ENCODE peak calls at places on chromosome 5, in four cellular contexts. One of them, this sample, is unnamed. For H3K4me1, the result is how much of the 10 kb centered on the place peaks cover.

GRCh38 chr5:81601912-81602311 is 149.0 kb downstream of the SSBP2 start:
- DNase-seq in Peyer's patch: no peak
- DNase-seq in sigmoid colon: no peak
- DNase-seq in GM12878: no peak
- DNase-seq in this sample: no peak

GRCh38 chr5:179955630-179956029 is 47.9 kb upstream of the TBC1D9B start:
- DNase-seq in GM12878: no peak
- DNase-seq in Peyer's patch: no peak
- DNase-seq in sigmoid colon: no peak
- DNase-seq in this sample: no peak

GRCh38 chr5:154967419-154968024 is 26.6 kb downstream of the MRPL22 start:
- DNase-seq in GM12878: no peak
- DNase-seq in Peyer's patch: no peak
- DNase-seq in sigmoid colon: no peak
- DNase-seq in this sample: no peak

GRCh38 chr5:137206030-137206715 is 293.0 kb downstream of the SPOCK1 start:
- DNase-seq in GM12878: no peak
- DNase-seq in Peyer's patch: no peak
- DNase-seq in sigmoid colon: no peak
- DNase-seq in this sample: peak

GRCh38 chr5:171363846-171364245 is 23.8 kb upstream of the NPM1 start:
- DNase-seq in sigmoid colon: no peak
- DNase-seq in Peyer's patch: no peak
- DNase-seq in GM12878: no peak
- DNase-seq in this sample: no peak

GRCh38 chr5:172637122-172637580 is 3.9 kb upstream of the NEURL1B start:
- DNase-seq in Peyer's patch: no peak
- DNase-seq in GM12878: no peak
- DNase-seq in sigmoid colon: peak
- DNase-seq in this sample: no peak

GRCh38 chr5:14773588-14773987 is 98.0 kb downstream of the ANKH start:
- DNase-seq in sigmoid colon: no peak
- DNase-seq in Peyer's patch: no peak
- DNase-seq in GM12878: no peak
- DNase-seq in this sample: no peak

GRCh38 chr5:100676807-100677631 is 141.8 kb downstream of the FAM174A start:
- DNase-seq in sigmoid colon: no peak
- DNase-seq in GM12878: no peak
- DNase-seq in Peyer's patch: no peak
- DNase-seq in this sample: no peak

GRCh38 chr5:160262665-160263064 is 33.4 kb downstream of the FABP6 start:
- DNase-seq in sigmoid colon: no peak
- DNase-seq in Peyer's patch: no peak
- DNase-seq in GM12878: no peak
- DNase-seq in this sample: no peak

GRCh38 chr5:152689275-152689711 is 284.2 kb upstream of the NMUR2 start:
- DNase-seq in Peyer's patch: no peak
- DNase-seq in sigmoid colon: no peak
- DNase-seq in GM12878: no peak
- DNase-seq in this sample: no peak

GRCh38 chr5:76660360-76660759 is 37.2 kb upstream of the F2RL2 start:
- DNase-seq in sigmoid colon: no peak
- DNase-seq in GM12878: no peak
- DNase-seq in Peyer's patch: no peak
- DNase-seq in this sample: no peak

GRCh38 chr5:147578228-147579024 is 68.6 kb upstream of the DPYSL3 start:
- DNase-seq in Peyer's patch: no peak
- DNase-seq in GM12878: no peak
- DNase-seq in sigmoid colon: no peak
- DNase-seq in this sample: no peak

GRCh38 chr5:44440186-44440585 is 51.0 kb upstream of the FGF10 start:
- DNase-seq in GM12878: no peak
- DNase-seq in Peyer's patch: no peak
- DNase-seq in sigmoid colon: no peak
- DNase-seq in this sample: no peak

GRCh38 chr5:180521101-180521500 is 26.9 kb downstream of the CNOT6 start:
- DNase-seq in sigmoid colon: no peak
- DNase-seq in Peyer's patch: no peak
- DNase-seq in GM12878: no peak
- DNase-seq in this sample: no peak

GRCh38 chr5:17399931-17400330 is 98.1 kb upstream of the TAF11L2 start:
- DNase-seq in Peyer's patch: no peak
- DNase-seq in sigmoid colon: no peak
- DNase-seq in GM12878: no peak
- DNase-seq in this sample: no peak

GRCh38 chr5:7503564-7503963 is 107.6 kb downstream of the ADCY2 start:
- DNase-seq in GM12878: no peak
- DNase-seq in sigmoid colon: no peak
- DNase-seq in Peyer's patch: no peak
- DNase-seq in this sample: no peak

GRCh38 chr5:108276187-108276586 is 105.7 kb downstream of the FBXL17 start:
- DNase-seq in Peyer's patch: no peak
- DNase-seq in GM12878: no peak
- DNase-seq in sigmoid colon: no peak
- DNase-seq in this sample: no peak

GRCh38 chr5:40521925-40522324 is 157.8 kb upstream of the PTGER4 start:
- DNase-seq in Peyer's patch: no peak
- DNase-seq in sigmoid colon: no peak
- DNase-seq in GM12878: no peak
- DNase-seq in this sample: no peak

GRCh38 chr5:73213566-73213998 is 40.6 kb downstream of the TMEM174 start:
- DNase-seq in sigmoid colon: no peak
- DNase-seq in Peyer's patch: no peak
- DNase-seq in GM12878: peak
- DNase-seq in this sample: no peak

GRCh38 chr5:180522350-180522749 is 28.2 kb downstream of the CNOT6 start:
- DNase-seq in sigmoid colon: no peak
- DNase-seq in Peyer's patch: no peak
- DNase-seq in GM12878: no peak
- DNase-seq in this sample: no peak

GRCh38 chr5:122656107-122656506 is 118.8 kb upstream of the SNX2 start:
- DNase-seq in sigmoid colon: no peak
- DNase-seq in GM12878: no peak
- DNase-seq in Peyer's patch: no peak
- DNase-seq in this sample: no peak

GRCh38 chr5:122515709-122516431 is 203.8 kb downstream of the SNCAIP start:
- DNase-seq in GM12878: no peak
- DNase-seq in sigmoid colon: peak
- DNase-seq in Peyer's patch: peak
- DNase-seq in this sample: peak

GRCh38 chr5:1118738-1119137 is 6.9 kb upstream of the SLC12A7 start:
- DNase-seq in GM12878: no peak
- DNase-seq in sigmoid colon: peak
- DNase-seq in Peyer's patch: no peak
- DNase-seq in this sample: no peak
- H3K27ac ChIP-seq in GM12878: no peak
- H3K27ac ChIP-seq in sigmoid colon: peak
- H3K27ac ChIP-seq in Peyer's patch: peak
- H3K27ac ChIP-seq in this sample: no peak

GRCh38 chr5:34930870-34931269 is 1.5 kb downstream of the DNAJC21 start:
- DNase-seq in GM12878: no peak
- DNase-seq in Peyer's patch: no peak
- DNase-seq in sigmoid colon: no peak
- DNase-seq in this sample: no peak

GRCh38 chr5:34928267-34928666 is 1.1 kb upstream of the DNAJC21 start:
- DNase-seq in GM12878: no peak
- DNase-seq in sigmoid colon: no peak
- DNase-seq in Peyer's patch: no peak
- DNase-seq in this sample: no peak

GRCh38 chr5:34930527-34930844 is 1.1 kb downstream of the DNAJC21 start:
- DNase-seq in Peyer's patch: no peak
- DNase-seq in sigmoid colon: no peak
- DNase-seq in GM12878: no peak
- DNase-seq in this sample: no peak

GRCh38 chr5:34929150-34929719 is at the start of gene DNAJC21:
- DNase-seq in Peyer's patch: peak
- DNase-seq in GM12878: peak
- DNase-seq in sigmoid colon: peak
- DNase-seq in this sample: peak

DNA sequence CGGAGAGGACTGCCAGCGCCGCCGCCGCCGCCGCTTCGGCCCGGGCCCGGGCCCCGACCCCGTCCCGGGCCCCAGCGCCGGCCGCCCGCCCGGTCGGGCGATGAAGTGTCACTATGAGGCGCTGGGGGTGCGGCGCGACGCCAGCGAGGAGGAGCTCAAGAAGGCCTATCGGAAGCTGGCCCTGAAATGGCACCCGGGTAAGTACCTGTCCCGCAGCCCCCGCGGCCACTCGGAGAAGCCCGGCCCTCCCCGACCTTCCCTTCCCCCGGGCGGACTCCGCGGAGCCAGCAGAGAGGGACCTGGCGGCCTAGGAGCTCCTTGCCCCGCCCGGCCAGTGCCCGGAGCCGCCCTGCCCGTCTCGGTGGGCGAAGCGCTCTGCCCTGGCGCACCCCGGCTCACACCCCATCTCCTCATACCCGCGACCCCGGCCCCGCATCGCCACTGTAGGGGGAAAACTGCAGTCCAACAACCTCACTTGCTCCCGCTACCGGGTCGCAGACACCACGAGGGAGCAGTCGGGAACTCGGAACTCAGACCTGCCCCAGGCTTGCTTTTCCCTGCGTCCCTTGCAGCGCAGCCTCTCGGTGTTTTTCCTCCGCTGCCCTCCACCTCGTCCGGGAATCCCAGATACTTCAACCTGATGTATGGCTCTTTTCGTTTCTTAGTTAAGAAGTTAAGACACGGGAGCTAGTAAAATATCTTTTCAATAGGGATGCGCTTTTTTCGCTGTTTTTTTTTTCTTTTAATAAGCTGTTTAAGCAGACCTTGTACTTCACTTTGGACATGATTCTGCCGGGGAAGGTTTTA is 564 bp downstream of the DNAJC21 start:
- DNase-seq in sigmoid colon: peak
- DNase-seq in GM12878: peak
- DNase-seq in Peyer's patch: peak
- DNase-seq in this sample: peak
- TF ChIP-seq POLR2A in sigmoid colon: no peak
- TF ChIP-seq POLR2A in GM12878: peak
- TF ChIP-seq POLR2A in Peyer's patch: peak
- TF ChIP-seq POLR2A in this sample: peak

GRCh38 chr5:131633830-131634229 is 1.2 kb downstream of the RAPGEF6 start:
- DNase-seq in GM12878: no peak
- DNase-seq in sigmoid colon: no peak
- DNase-seq in Peyer's patch: no peak
- DNase-seq in this sample: no peak
- H3K4me1 ChIP-seq in GM12878: under half
- H3K4me1 ChIP-seq in sigmoid colon: under half
- H3K4me1 ChIP-seq in Peyer's patch: under half
- H3K4me1 ChIP-seq in this sample: under half

GRCh38 chr5:158223054-158223453 is 364.1 kb upstream of the CLINT1 start:
- DNase-seq in sigmoid colon: no peak
- DNase-seq in Peyer's patch: no peak
- DNase-seq in GM12878: no peak
- DNase-seq in this sample: no peak
- H3K27ac ChIP-seq in sigmoid colon: no peak
- H3K27ac ChIP-seq in Peyer's patch: no peak
- H3K27ac ChIP-seq in GM12878: no peak
- H3K27ac ChIP-seq in this sample: no peak

GRCh38 chr5:41869739-41870620 is at the start of gene OXCT1:
- DNase-seq in sigmoid colon: peak
- DNase-seq in GM12878: peak
- DNase-seq in Peyer's patch: peak
- DNase-seq in this sample: peak
- TF ChIP-seq POLR2A in sigmoid colon: peak
- TF ChIP-seq POLR2A in GM12878: peak
- TF ChIP-seq POLR2A in Peyer's patch: peak
- TF ChIP-seq POLR2A in this sample: peak

DNA sequence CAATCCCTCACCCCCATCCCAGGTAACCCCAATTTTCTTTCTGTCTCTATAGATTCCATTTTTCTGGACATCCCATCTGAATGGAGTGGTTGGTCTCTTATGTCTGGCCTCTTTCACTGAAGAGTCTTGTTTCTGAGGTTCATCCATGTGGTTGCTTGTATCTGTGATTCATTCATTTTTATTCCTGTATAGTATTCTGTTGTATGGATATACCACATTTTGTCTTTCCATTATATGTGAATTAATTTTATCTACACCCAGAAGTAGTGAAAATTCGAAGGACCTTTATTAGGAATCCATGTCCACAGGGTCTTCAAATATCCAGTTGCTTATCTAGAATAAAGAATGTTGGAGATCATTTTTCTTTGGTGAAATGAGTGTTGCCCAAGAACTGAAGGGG is 207.6 kb upstream of the MSX2 start:
- DNase-seq in sigmoid colon: no peak
- DNase-seq in GM12878: no peak
- DNase-seq in Peyer's patch: no peak
- DNase-seq in this sample: no peak
- H3K4me1 ChIP-seq in sigmoid colon: under half
- H3K4me1 ChIP-seq in GM12878: under half
- H3K4me1 ChIP-seq in Peyer's patch: under half
- H3K4me1 ChIP-seq in this sample: under half